ENCODE peak calls at places on chromosomes 2 and 18, in ten cellular contexts. One of them, this sample, is unnamed.

GRCh38 chr2:88483200-88483599 is 30.7 kb upstream of the FOXI3 start:
- DNase-seq in left lung: no peak
- DNase-seq in transverse colon: no peak
- DNase-seq in SK-N-SH: no peak
- DNase-seq in AG04450: no peak
- DNase-seq in neural crest cell: no peak
- DNase-seq in GM12865: no peak
- DNase-seq in pancreas: peak
- DNase-seq in RWPE1: no peak
- DNase-seq in cardiac fibroblast: no peak
- DNase-seq in this sample: no peak

GRCh38 chr2:203583084-203583695 is 48.1 kb upstream of the RAPH1 start:
- DNase-seq in AG04450: no peak
- DNase-seq in pancreas: no peak
- DNase-seq in cardiac fibroblast: peak
- DNase-seq in transverse colon: no peak
- DNase-seq in left lung: no peak
- DNase-seq in RWPE1: no peak
- DNase-seq in neural crest cell: no peak
- DNase-seq in SK-N-SH: no peak
- DNase-seq in GM12865: no peak
- DNase-seq in this sample: no peak

GRCh38 chr2:25323042-25323514 is 18.6 kb downstream of the DNMT3A start:
- DNase-seq in cardiac fibroblast: peak
- DNase-seq in SK-N-SH: no peak
- DNase-seq in RWPE1: no peak
- DNase-seq in GM12865: no peak
- DNase-seq in AG04450: no peak
- DNase-seq in pancreas: no peak
- DNase-seq in transverse colon: no peak
- DNase-seq in left lung: peak
- DNase-seq in neural crest cell: peak
- DNase-seq in this sample: no peak

GRCh38 chr2:228653884-228654283 is 472.4 kb upstream of the SPHKAP start:
- DNase-seq in SK-N-SH: no peak
- DNase-seq in neural crest cell: no peak
- DNase-seq in cardiac fibroblast: no peak
- DNase-seq in pancreas: peak
- DNase-seq in transverse colon: no peak
- DNase-seq in AG04450: no peak
- DNase-seq in left lung: no peak
- DNase-seq in GM12865: no peak
- DNase-seq in RWPE1: no peak
- DNase-seq in this sample: no peak

GRCh38 chr2:239776441-239777033 is 248.6 kb downstream of the NDUFA10 start:
- DNase-seq in neural crest cell: no peak
- DNase-seq in transverse colon: no peak
- DNase-seq in pancreas: no peak
- DNase-seq in RWPE1: no peak
- DNase-seq in GM12865: no peak
- DNase-seq in AG04450: no peak
- DNase-seq in SK-N-SH: no peak
- DNase-seq in left lung: no peak
- DNase-seq in cardiac fibroblast: no peak
- DNase-seq in this sample: no peak

GRCh38 chr2:232479341-232480200 is 8.1 kb downstream of the ECEL1 start:
- DNase-seq in AG04450: no peak
- DNase-seq in transverse colon: no peak
- DNase-seq in SK-N-SH: no peak
- DNase-seq in left lung: peak
- DNase-seq in RWPE1: no peak
- DNase-seq in neural crest cell: no peak
- DNase-seq in cardiac fibroblast: no peak
- DNase-seq in GM12865: no peak
- DNase-seq in pancreas: no peak
- DNase-seq in this sample: no peak

GRCh38 chr2:236507393-236508085 is 62.1 kb upstream of the ACKR3 start:
- DNase-seq in pancreas: peak
- DNase-seq in neural crest cell: peak
- DNase-seq in AG04450: no peak
- DNase-seq in RWPE1: peak
- DNase-seq in transverse colon: peak
- DNase-seq in GM12865: no peak
- DNase-seq in left lung: peak
- DNase-seq in cardiac fibroblast: no peak
- DNase-seq in SK-N-SH: peak
- DNase-seq in this sample: no peak

GRCh38 chr2:137951606-137952005 is 12.7 kb upstream of the HNMT start:
- DNase-seq in SK-N-SH: no peak
- DNase-seq in cardiac fibroblast: no peak
- DNase-seq in RWPE1: no peak
- DNase-seq in AG04450: peak
- DNase-seq in GM12865: no peak
- DNase-seq in left lung: no peak
- DNase-seq in neural crest cell: no peak
- DNase-seq in transverse colon: no peak
- DNase-seq in pancreas: no peak
- DNase-seq in this sample: peak

GRCh38 chr2:71181316-71181715 is 45.6 kb downstream of the PAIP2B start:
- DNase-seq in pancreas: no peak
- DNase-seq in AG04450: no peak
- DNase-seq in neural crest cell: no peak
- DNase-seq in left lung: no peak
- DNase-seq in SK-N-SH: no peak
- DNase-seq in transverse colon: no peak
- DNase-seq in RWPE1: no peak
- DNase-seq in cardiac fibroblast: peak
- DNase-seq in GM12865: no peak
- DNase-seq in this sample: peak

GRCh38 chr2:35931626-35932025 is 424.0 kb upstream of the CRIM1 start:
- DNase-seq in neural crest cell: no peak
- DNase-seq in left lung: no peak
- DNase-seq in transverse colon: no peak
- DNase-seq in pancreas: no peak
- DNase-seq in RWPE1: no peak
- DNase-seq in SK-N-SH: no peak
- DNase-seq in GM12865: no peak
- DNase-seq in AG04450: no peak
- DNase-seq in cardiac fibroblast: no peak
- DNase-seq in this sample: no peak

GRCh38 chr2:77228379-77228778 is 293.8 kb downstream of the LRRTM4 start:
- DNase-seq in pancreas: no peak
- DNase-seq in AG04450: no peak
- DNase-seq in GM12865: no peak
- DNase-seq in RWPE1: no peak
- DNase-seq in cardiac fibroblast: no peak
- DNase-seq in neural crest cell: no peak
- DNase-seq in SK-N-SH: peak
- DNase-seq in transverse colon: no peak
- DNase-seq in left lung: no peak
- DNase-seq in this sample: no peak

GRCh38 chr2:25690058-25690457 is 16.7 kb upstream of the DTNB start:
- DNase-seq in pancreas: no peak
- DNase-seq in AG04450: no peak
- DNase-seq in RWPE1: no peak
- DNase-seq in transverse colon: no peak
- DNase-seq in GM12865: no peak
- DNase-seq in cardiac fibroblast: peak
- DNase-seq in neural crest cell: no peak
- DNase-seq in left lung: no peak
- DNase-seq in SK-N-SH: no peak
- DNase-seq in this sample: peak

GRCh38 chr2:237026981-237027711 is 58.5 kb upstream of the COPS8 start:
- DNase-seq in left lung: peak
- DNase-seq in pancreas: peak
- DNase-seq in RWPE1: peak
- DNase-seq in transverse colon: peak
- DNase-seq in neural crest cell: peak
- DNase-seq in GM12865: peak
- DNase-seq in SK-N-SH: peak
- DNase-seq in AG04450: peak
- DNase-seq in cardiac fibroblast: peak
- DNase-seq in this sample: peak

GRCh38 chr18:5556317-5556974 is 12.6 kb upstream of the EPB41L3 start:
- DNase-seq in SK-N-SH: no peak
- DNase-seq in RWPE1: no peak
- DNase-seq in GM12865: no peak
- DNase-seq in transverse colon: no peak
- DNase-seq in pancreas: no peak
- DNase-seq in AG04450: peak
- DNase-seq in cardiac fibroblast: peak
- DNase-seq in neural crest cell: no peak
- DNase-seq in left lung: no peak
- DNase-seq in this sample: no peak
- TF ChIP-seq CTCF in SK-N-SH: no peak
- TF ChIP-seq CTCF in RWPE1: no peak
- TF ChIP-seq CTCF in GM12865: no peak
- TF ChIP-seq CTCF in transverse colon: no peak
- TF ChIP-seq CTCF in pancreas: no peak
- TF ChIP-seq CTCF in AG04450: peak
- TF ChIP-seq CTCF in cardiac fibroblast: peak
- TF ChIP-seq CTCF in neural crest cell: no peak
- TF ChIP-seq CTCF in left lung: no peak
- TF ChIP-seq CTCF in this sample: no peak

GRCh38 chr2:42142476-42143184 is 26.5 kb upstream of the EML4 start:
- DNase-seq in GM12865: no peak
- DNase-seq in AG04450: no peak
- DNase-seq in cardiac fibroblast: peak
- DNase-seq in left lung: no peak
- DNase-seq in transverse colon: no peak
- DNase-seq in RWPE1: no peak
- DNase-seq in pancreas: no peak
- DNase-seq in neural crest cell: no peak
- DNase-seq in SK-N-SH: no peak
- DNase-seq in this sample: no peak

GRCh38 chr2:42141687-42142475 is 27.3 kb upstream of the EML4 start:
- DNase-seq in neural crest cell: no peak
- DNase-seq in transverse colon: peak
- DNase-seq in left lung: no peak
- DNase-seq in RWPE1: no peak
- DNase-seq in GM12865: no peak
- DNase-seq in SK-N-SH: peak
- DNase-seq in cardiac fibroblast: peak
- DNase-seq in pancreas: peak
- DNase-seq in AG04450: peak
- DNase-seq in this sample: peak

GRCh38 chr2:42150159-42150558 is 19.0 kb upstream of the EML4 start:
- DNase-seq in cardiac fibroblast: no peak
- DNase-seq in left lung: no peak
- DNase-seq in transverse colon: no peak
- DNase-seq in AG04450: no peak
- DNase-seq in SK-N-SH: no peak
- DNase-seq in RWPE1: no peak
- DNase-seq in GM12865: no peak
- DNase-seq in pancreas: no peak
- DNase-seq in neural crest cell: no peak
- DNase-seq in this sample: no peak

DNA sequence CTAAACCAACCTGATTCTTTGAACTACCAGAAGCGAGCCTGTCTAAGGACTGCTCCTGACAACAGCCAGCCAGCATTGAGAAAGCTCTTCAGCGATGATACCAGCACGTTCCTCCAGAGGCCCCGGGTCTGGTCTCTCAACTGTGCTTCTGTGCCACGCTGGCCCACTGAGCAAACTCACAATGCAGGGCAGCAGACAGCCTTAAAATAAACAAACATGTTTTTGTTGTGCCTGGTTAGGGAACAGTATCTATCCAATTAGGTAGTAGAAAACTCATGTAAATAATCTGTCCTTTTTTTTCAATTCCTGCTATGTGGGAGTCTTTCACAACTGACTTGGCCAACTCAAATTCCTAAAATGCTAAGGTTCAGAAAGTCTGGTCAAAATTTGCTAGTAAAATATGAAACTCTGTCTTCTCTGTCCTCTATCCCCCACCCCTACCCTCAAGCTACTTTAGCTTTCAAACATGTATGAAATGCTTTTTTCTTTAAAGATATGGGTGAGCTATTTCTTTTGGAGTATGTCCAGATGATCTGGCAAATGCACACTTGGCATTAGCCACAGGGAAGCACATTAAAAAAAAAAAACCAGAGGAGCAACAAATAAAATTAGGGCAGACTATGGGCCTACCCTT is 21.4 kb upstream of the EML4 start:
- DNase-seq in AG04450: no peak
- DNase-seq in SK-N-SH: peak
- DNase-seq in cardiac fibroblast: peak
- DNase-seq in neural crest cell: no peak
- DNase-seq in pancreas: no peak
- DNase-seq in GM12865: no peak
- DNase-seq in left lung: no peak
- DNase-seq in RWPE1: no peak
- DNase-seq in transverse colon: no peak
- DNase-seq in this sample: peak
- TF ChIP-seq CTCF in AG04450: no peak
- TF ChIP-seq CTCF in SK-N-SH: no peak
- TF ChIP-seq CTCF in cardiac fibroblast: no peak
- TF ChIP-seq CTCF in neural crest cell: no peak
- TF ChIP-seq CTCF in pancreas: no peak
- TF ChIP-seq CTCF in GM12865: no peak
- TF ChIP-seq CTCF in left lung: no peak
- TF ChIP-seq CTCF in RWPE1: no peak
- TF ChIP-seq CTCF in transverse colon: no peak
- TF ChIP-seq CTCF in this sample: no peak

GRCh38 chr2:131674174-131674507 is 146.5 kb downstream of the CCDC74A start:
- DNase-seq in RWPE1: no peak
- DNase-seq in neural crest cell: no peak
- DNase-seq in transverse colon: no peak
- DNase-seq in cardiac fibroblast: no peak
- DNase-seq in GM12865: no peak
- DNase-seq in left lung: no peak
- DNase-seq in AG04450: no peak
- DNase-seq in SK-N-SH: no peak
- DNase-seq in pancreas: no peak
- DNase-seq in this sample: no peak
- TF ChIP-seq CTCF in RWPE1: peak
- TF ChIP-seq CTCF in neural crest cell: no peak
- TF ChIP-seq CTCF in transverse colon: no peak
- TF ChIP-seq CTCF in cardiac fibroblast: no peak
- TF ChIP-seq CTCF in GM12865: no peak
- TF ChIP-seq CTCF in left lung: no peak
- TF ChIP-seq CTCF in AG04450: no peak
- TF ChIP-seq CTCF in SK-N-SH: no peak
- TF ChIP-seq CTCF in pancreas: peak
- TF ChIP-seq CTCF in this sample: no peak

DNA sequence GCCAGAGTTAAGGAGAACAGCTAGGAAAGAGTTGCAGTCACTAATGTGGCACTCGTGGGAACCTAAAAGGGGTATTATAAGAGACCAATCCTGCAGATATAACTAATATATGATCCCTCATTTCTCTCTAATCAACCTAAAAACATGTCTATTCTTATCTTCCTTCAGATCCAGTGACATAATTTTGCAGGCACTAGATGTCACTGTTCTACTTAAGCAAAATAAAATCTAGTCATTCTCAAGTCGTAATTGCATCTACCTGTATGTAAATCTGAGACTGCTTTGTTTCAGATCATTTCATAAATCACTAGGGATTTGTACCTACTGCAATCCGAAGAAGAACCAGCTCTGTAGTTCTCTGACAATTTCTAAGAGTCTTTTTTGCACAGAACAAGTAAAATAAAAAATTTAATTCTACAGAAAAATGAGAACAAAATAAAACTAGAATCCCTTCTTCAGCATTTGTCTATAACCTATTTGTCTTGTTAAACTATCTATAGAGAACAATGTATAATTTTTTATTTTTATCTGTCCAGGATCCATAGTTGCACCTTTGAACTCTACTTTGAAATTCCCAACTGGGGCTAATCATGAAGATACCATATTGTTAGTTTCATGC is 56.5 kb upstream of the ERBB4 start:
- DNase-seq in RWPE1: peak
- DNase-seq in AG04450: no peak
- DNase-seq in GM12865: peak
- DNase-seq in transverse colon: no peak
- DNase-seq in pancreas: no peak
- DNase-seq in cardiac fibroblast: peak
- DNase-seq in neural crest cell: no peak
- DNase-seq in SK-N-SH: no peak
- DNase-seq in left lung: no peak
- DNase-seq in this sample: peak
- TF ChIP-seq CTCF in RWPE1: peak
- TF ChIP-seq CTCF in AG04450: peak
- TF ChIP-seq CTCF in GM12865: peak
- TF ChIP-seq CTCF in transverse colon: no peak
- TF ChIP-seq CTCF in pancreas: no peak
- TF ChIP-seq CTCF in cardiac fibroblast: peak
- TF ChIP-seq CTCF in neural crest cell: peak
- TF ChIP-seq CTCF in SK-N-SH: peak
- TF ChIP-seq CTCF in left lung: no peak
- TF ChIP-seq CTCF in this sample: peak